ENCODE peak calls at places on chromosomes 11 and 22, in six cellular contexts. X is kidney; Y is transverse colon; S is lung; B is heart left ventricle; K is activated T-cell treated with anti-CD3 and anti-CD28 coated beads, Interleukin-2, amount 50 U/mL, for 24 hours. A is an unnamed sample.

GRCh38 chr11:27358306-27358705 is 4.7 kb downstream of the CCDC34 start:
- DNase-seq in B (no peak), X (no peak), S (no peak), Y (no peak), K (no peak), A (no peak)

GRCh38 chr22:33844273-33844672 is 76.0 kb downstream of the LARGE1 start:
- DNase-seq in K (no peak), B (no peak), X (no peak), S (no peak), Y (no peak), A (no peak)

GRCh38 chr11:13140028-13140870 is 131.1 kb downstream of the RASSF10 start:
- DNase-seq in B (no peak), K (no peak), X (peak; percentile 75), S (peak; percentile 81), Y (peak; percentile 77), A (no peak)

GRCh38 chr11:37812281-37812880 is 1214.3 kb upstream of the RAG2 start:
- DNase-seq in S (no peak), Y (no peak), K (no peak), X (peak; percentile 60), B (no peak), A (no peak)

GRCh38 chr11:1706634-1707400 is 9.8 kb downstream of the KRTAP5-6 start:
- DNase-seq in K (no peak), X (no peak), Y (no peak), B (no peak), S (no peak), A (no peak)

GRCh38 chr22:35411112-35411511 is 11.2 kb downstream of the MCM5 start:
- DNase-seq in X (no peak), Y (peak; percentile 29), S (no peak), K (no peak), B (no peak), A (no peak)

GRCh38 chr11:42085736-42086135 is 626.3 kb upstream of the LRRC4C start:
- DNase-seq in B (no peak), Y (no peak), S (no peak), K (no peak), X (no peak), A (no peak)

GRCh38 chr22:23137905-23138520 is 3.8 kb downstream of the RSPH14 start:
- DNase-seq in X (no peak), S (peak; percentile 38), K (no peak), Y (peak; percentile 56), B (no peak), A (no peak)

GRCh38 chr11:73983764-73984543 is 1.3 kb upstream of the UCP2 start:
- DNase-seq in Y (no peak), S (no peak), K (no peak), X (peak; percentile 25), B (no peak), A (no peak)

GRCh38 chr11:77109236-77110019 is 6.8 kb downstream of the OMP start:
- DNase-seq in B (no peak), K (no peak), S (no peak), X (no peak), Y (no peak), A (peak; percentile 88)

GRCh38 chr11:68691402-68691784 is 7.0 kb downstream of the GAL start:
- DNase-seq in S (no peak), X (no peak), B (no peak), Y (no peak), K (no peak), A (no peak)

GRCh38 chr11:69640995-69641581 is at the start of gene CCND1:
- DNase-seq in Y (peak; percentile 85), B (peak; percentile 83), K (peak; percentile 67), X (peak; percentile 83), S (peak; percentile 75), A (peak; percentile 78)

GRCh38 chr22:47618180-47618579 is 855.7 kb downstream of the TBC1D22A start:
- DNase-seq in Y (no peak), S (no peak), K (no peak), B (no peak), X (no peak), A (no peak)

GRCh38 chr22:16915711-16916110 is 90.5 kb upstream of the XKR3 start:
- DNase-seq in S (no peak), Y (no peak), B (no peak), K (no peak), X (no peak), A (no peak)

GRCh38 chr11:62546244-62546936 is at the start of gene AHNAK:
- DNase-seq in Y (peak; percentile 92), S (peak; percentile 86), X (peak; percentile 96), K (peak; percentile 75), B (peak; percentile 94), A (no peak)

GRCh38 chr11:18236664-18237356 is at the start of gene SAA4:
- DNase-seq in K (no peak), Y (no peak), S (no peak), B (no peak), X (no peak), A (no peak)

GRCh38 chr11:3163241-3163981 is 1.7 kb downstream of the OSBPL5 start:
- DNase-seq in K (no peak), B (no peak), Y (peak; percentile 9), S (no peak), X (peak; percentile 65), A (no peak)

GRCh38 chr22:22124374-22124773 is 120.2 kb upstream of the VPREB1 start:
- DNase-seq in K (no peak), X (no peak), S (no peak), B (no peak), Y (no peak), A (no peak)

GRCh38 chr11:88831303-88831890 is 234.4 kb downstream of the GRM5 start:
- DNase-seq in S (no peak), K (no peak), B (peak; percentile 18), Y (no peak), X (no peak), A (no peak)

GRCh38 chr11:76250520-76251222 is 44.4 kb upstream of the WNT11 start:
- DNase-seq in K (no peak), X (no peak), S (no peak), Y (no peak), B (peak; percentile 42), A (no peak)

GRCh38 chr22:43798492-43798891 is 13.6 kb downstream of the EFCAB6 start:
- DNase-seq in B (no peak), K (no peak), Y (no peak), X (no peak), S (no peak), A (no peak)

GRCh38 chr11:95653099-95653498 is 136.5 kb downstream of the FAM76B start:
- DNase-seq in B (no peak), K (no peak), S (no peak), X (no peak), Y (no peak), A (no peak)

GRCh38 chr22:39518996-39519680 is 1.2 kb upstream of the ATF4 start:
- DNase-seq in K (no peak), X (peak; percentile 79), B (no peak), S (no peak), Y (peak; percentile 51), A (no peak)

GRCh38 chr11:60265373-60266214 is 14.9 kb upstream of the MS4A4A start:
- DNase-seq in B (no peak), Y (no peak), S (no peak), X (no peak), K (no peak), A (no peak)

GRCh38 chr11:102914238-102915043 is 39.7 kb upstream of the MMP12 start:
- DNase-seq in X (no peak), K (no peak), B (no peak), Y (peak; percentile 13), S (no peak), A (no peak)

GRCh38 chr22:28743852-28744251 is 2.0 kb downstream of the HSCB start:
- DNase-seq in X (no peak), Y (no peak), B (no peak), K (no peak), S (no peak), A (no peak)

GRCh38 chr22:19844423-19845368 is 10.0 kb downstream of the GNB1L start:
- DNase-seq in S (peak; percentile 59), B (peak; percentile 84), X (peak; percentile 88), Y (no peak), K (peak; percentile 35), A (no peak)

GRCh38 chr22:38291201-38291777 is 18.5 kb upstream of the TMEM184B start:
- DNase-seq in X (no peak), K (no peak), S (no peak), Y (no peak), B (no peak), A (no peak)

GRCh38 chr22:21761086-21761485 is 25.5 kb upstream of the YPEL1 start:
- DNase-seq in B (no peak), Y (no peak), K (no peak), S (no peak), X (no peak), A (no peak)

GRCh38 chr11:30635401-30635989 is 49.3 kb upstream of the MPPED2 start:
- DNase-seq in S (no peak), B (no peak), K (no peak), Y (no peak), X (peak; percentile 37), A (peak; percentile 6)

GRCh38 chr11:129374993-129375721 is 491 bp upstream of the BARX2 start:
- DNase-seq in Y (peak; percentile 71), X (peak; percentile 80), S (no peak), B (no peak), K (peak; percentile 49), A (no peak)

GRCh38 chr22:50731811-50732624 is 6.0 kb upstream of the ACR start:
- DNase-seq in X (peak; percentile 66), S (peak; percentile 49), B (peak; percentile 64), K (peak; percentile 60), Y (peak; percentile 55), A (no peak)

GRCh38 chr11:112206071-112206470 is 20.2 kb upstream of the PTS start:
- DNase-seq in B (no peak), K (no peak), Y (no peak), S (no peak), X (no peak), A (no peak)

GRCh38 chr11:102197759-102198158 is 87.5 kb downstream of the YAP1 start:
- DNase-seq in X (no peak), S (no peak), Y (no peak), B (no peak), K (no peak), A (peak; percentile 38)

GRCh38 chr22:49179886-49180682 is 647.6 kb downstream of the BRD1 start:
- DNase-seq in X (peak; percentile 46), Y (no peak), K (no peak), B (peak; percentile 47), S (no peak), A (no peak)

A was measured in retinal pigment epithelial cell.